ENCODE peak calls at places on chromosomes 3 and 15, in seven cellular contexts. One of them, this sample, is unnamed.

GRCh38 chr3:61371123-61371522 is 119.9 kb upstream of the FHIT start:
- DNase-seq in activated T-helper 9 cell treated with anti-CD3 and anti-CD28 coated beads, Interleukin-2, amount 50 U/mL, for 16 hours: no peak
- DNase-seq in stimulated activated CD8-positive, alpha-beta memory T cell treated with anti-CD3 and anti-CD28 coated beads, Interleukin-15, amount 100 ng/mL, for 24 hours: no peak
- DNase-seq in endothelial cell: peak; percentile 22
- DNase-seq in head of caudate nucleus: no peak
- DNase-seq in stimulated activated CD4-positive, alpha-beta T cell treated with anti-CD3 and anti-CD28 coated beads, TNF-alpha, amount 100 ng/mL, for 4 hours: no peak
- DNase-seq in HFF-Myc: no peak
- DNase-seq in this sample: peak; percentile 9

GRCh38 chr3:14374444-14374883 is 27.9 kb upstream of the SLC6A6 start:
- DNase-seq in stimulated activated CD4-positive, alpha-beta T cell treated with anti-CD3 and anti-CD28 coated beads, TNF-alpha, amount 100 ng/mL, for 4 hours: no peak
- DNase-seq in HFF-Myc: no peak
- DNase-seq in stimulated activated CD8-positive, alpha-beta memory T cell treated with anti-CD3 and anti-CD28 coated beads, Interleukin-15, amount 100 ng/mL, for 24 hours: no peak
- DNase-seq in head of caudate nucleus: no peak
- DNase-seq in endothelial cell: no peak
- DNase-seq in activated T-helper 9 cell treated with anti-CD3 and anti-CD28 coated beads, Interleukin-2, amount 50 U/mL, for 16 hours: no peak
- DNase-seq in this sample: no peak

GRCh38 chr3:115655761-115656282 is 32.5 kb downstream of the GAP43 start:
- DNase-seq in stimulated activated CD4-positive, alpha-beta T cell treated with anti-CD3 and anti-CD28 coated beads, TNF-alpha, amount 100 ng/mL, for 4 hours: no peak
- DNase-seq in stimulated activated CD8-positive, alpha-beta memory T cell treated with anti-CD3 and anti-CD28 coated beads, Interleukin-15, amount 100 ng/mL, for 24 hours: no peak
- DNase-seq in endothelial cell: no peak
- DNase-seq in activated T-helper 9 cell treated with anti-CD3 and anti-CD28 coated beads, Interleukin-2, amount 50 U/mL, for 16 hours: no peak
- DNase-seq in HFF-Myc: no peak
- DNase-seq in head of caudate nucleus: no peak
- DNase-seq in this sample: no peak

GRCh38 chr3:140204271-140204984 is 269.4 kb downstream of the CLSTN2 start:
- DNase-seq in stimulated activated CD4-positive, alpha-beta T cell treated with anti-CD3 and anti-CD28 coated beads, TNF-alpha, amount 100 ng/mL, for 4 hours: no peak
- DNase-seq in HFF-Myc: no peak
- DNase-seq in endothelial cell: no peak
- DNase-seq in head of caudate nucleus: no peak
- DNase-seq in stimulated activated CD8-positive, alpha-beta memory T cell treated with anti-CD3 and anti-CD28 coated beads, Interleukin-15, amount 100 ng/mL, for 24 hours: no peak
- DNase-seq in activated T-helper 9 cell treated with anti-CD3 and anti-CD28 coated beads, Interleukin-2, amount 50 U/mL, for 16 hours: no peak
- DNase-seq in this sample: no peak

GRCh38 chr3:129404130-129404529 is 24.3 kb downstream of the EFCAB12 start:
- DNase-seq in HFF-Myc: no peak
- DNase-seq in stimulated activated CD4-positive, alpha-beta T cell treated with anti-CD3 and anti-CD28 coated beads, TNF-alpha, amount 100 ng/mL, for 4 hours: no peak
- DNase-seq in stimulated activated CD8-positive, alpha-beta memory T cell treated with anti-CD3 and anti-CD28 coated beads, Interleukin-15, amount 100 ng/mL, for 24 hours: no peak
- DNase-seq in endothelial cell: no peak
- DNase-seq in activated T-helper 9 cell treated with anti-CD3 and anti-CD28 coated beads, Interleukin-2, amount 50 U/mL, for 16 hours: no peak
- DNase-seq in head of caudate nucleus: no peak
- DNase-seq in this sample: no peak

GRCh38 chr3:141881702-141882101 is 5.3 kb downstream of the ATP1B3 start:
- DNase-seq in stimulated activated CD4-positive, alpha-beta T cell treated with anti-CD3 and anti-CD28 coated beads, TNF-alpha, amount 100 ng/mL, for 4 hours: no peak
- DNase-seq in stimulated activated CD8-positive, alpha-beta memory T cell treated with anti-CD3 and anti-CD28 coated beads, Interleukin-15, amount 100 ng/mL, for 24 hours: no peak
- DNase-seq in activated T-helper 9 cell treated with anti-CD3 and anti-CD28 coated beads, Interleukin-2, amount 50 U/mL, for 16 hours: no peak
- DNase-seq in HFF-Myc: no peak
- DNase-seq in head of caudate nucleus: no peak
- DNase-seq in endothelial cell: no peak
- DNase-seq in this sample: no peak

GRCh38 chr3:150913174-150913922 is 8.1 kb upstream of the MINDY4B start:
- DNase-seq in stimulated activated CD4-positive, alpha-beta T cell treated with anti-CD3 and anti-CD28 coated beads, TNF-alpha, amount 100 ng/mL, for 4 hours: no peak
- DNase-seq in endothelial cell: no peak
- DNase-seq in head of caudate nucleus: no peak
- DNase-seq in stimulated activated CD8-positive, alpha-beta memory T cell treated with anti-CD3 and anti-CD28 coated beads, Interleukin-15, amount 100 ng/mL, for 24 hours: no peak
- DNase-seq in HFF-Myc: no peak
- DNase-seq in activated T-helper 9 cell treated with anti-CD3 and anti-CD28 coated beads, Interleukin-2, amount 50 U/mL, for 16 hours: no peak
- DNase-seq in this sample: no peak

GRCh38 chr3:161409069-161409468 is 37.8 kb upstream of the SPTSSB start:
- DNase-seq in HFF-Myc: peak; percentile 41
- DNase-seq in stimulated activated CD8-positive, alpha-beta memory T cell treated with anti-CD3 and anti-CD28 coated beads, Interleukin-15, amount 100 ng/mL, for 24 hours: no peak
- DNase-seq in stimulated activated CD4-positive, alpha-beta T cell treated with anti-CD3 and anti-CD28 coated beads, TNF-alpha, amount 100 ng/mL, for 4 hours: no peak
- DNase-seq in activated T-helper 9 cell treated with anti-CD3 and anti-CD28 coated beads, Interleukin-2, amount 50 U/mL, for 16 hours: no peak
- DNase-seq in head of caudate nucleus: no peak
- DNase-seq in endothelial cell: peak; percentile 47
- DNase-seq in this sample: no peak

GRCh38 chr3:18135083-18135814 is 289.9 kb downstream of the SATB1 start:
- DNase-seq in HFF-Myc: no peak
- DNase-seq in stimulated activated CD4-positive, alpha-beta T cell treated with anti-CD3 and anti-CD28 coated beads, TNF-alpha, amount 100 ng/mL, for 4 hours: no peak
- DNase-seq in endothelial cell: no peak
- DNase-seq in activated T-helper 9 cell treated with anti-CD3 and anti-CD28 coated beads, Interleukin-2, amount 50 U/mL, for 16 hours: no peak
- DNase-seq in head of caudate nucleus: no peak
- DNase-seq in stimulated activated CD8-positive, alpha-beta memory T cell treated with anti-CD3 and anti-CD28 coated beads, Interleukin-15, amount 100 ng/mL, for 24 hours: no peak
- DNase-seq in this sample: no peak

GRCh38 chr3:150603888-150604319 is 783 bp downstream of the SELENOT start:
- DNase-seq in endothelial cell: no peak
- DNase-seq in head of caudate nucleus: peak; percentile 12
- DNase-seq in HFF-Myc: no peak
- DNase-seq in stimulated activated CD8-positive, alpha-beta memory T cell treated with anti-CD3 and anti-CD28 coated beads, Interleukin-15, amount 100 ng/mL, for 24 hours: no peak
- DNase-seq in stimulated activated CD4-positive, alpha-beta T cell treated with anti-CD3 and anti-CD28 coated beads, TNF-alpha, amount 100 ng/mL, for 4 hours: no peak
- DNase-seq in activated T-helper 9 cell treated with anti-CD3 and anti-CD28 coated beads, Interleukin-2, amount 50 U/mL, for 16 hours: no peak
- DNase-seq in this sample: no peak

GRCh38 chr3:47283596-47284364 is 1.0 kb downstream of the KLHL18 start:
- DNase-seq in head of caudate nucleus: no peak
- DNase-seq in stimulated activated CD8-positive, alpha-beta memory T cell treated with anti-CD3 and anti-CD28 coated beads, Interleukin-15, amount 100 ng/mL, for 24 hours: no peak
- DNase-seq in activated T-helper 9 cell treated with anti-CD3 and anti-CD28 coated beads, Interleukin-2, amount 50 U/mL, for 16 hours: no peak
- DNase-seq in HFF-Myc: no peak
- DNase-seq in endothelial cell: no peak
- DNase-seq in stimulated activated CD4-positive, alpha-beta T cell treated with anti-CD3 and anti-CD28 coated beads, TNF-alpha, amount 100 ng/mL, for 4 hours: no peak
- DNase-seq in this sample: no peak

GRCh38 chr3:39438880-39439279 is 28.6 kb upstream of the MOBP start:
- DNase-seq in head of caudate nucleus: no peak
- DNase-seq in endothelial cell: no peak
- DNase-seq in stimulated activated CD4-positive, alpha-beta T cell treated with anti-CD3 and anti-CD28 coated beads, TNF-alpha, amount 100 ng/mL, for 4 hours: no peak
- DNase-seq in HFF-Myc: no peak
- DNase-seq in activated T-helper 9 cell treated with anti-CD3 and anti-CD28 coated beads, Interleukin-2, amount 50 U/mL, for 16 hours: no peak
- DNase-seq in stimulated activated CD8-positive, alpha-beta memory T cell treated with anti-CD3 and anti-CD28 coated beads, Interleukin-15, amount 100 ng/mL, for 24 hours: no peak
- DNase-seq in this sample: no peak

GRCh38 chr3:2921903-2922302 is 188.3 kb downstream of the IL5RA start:
- DNase-seq in head of caudate nucleus: no peak
- DNase-seq in stimulated activated CD4-positive, alpha-beta T cell treated with anti-CD3 and anti-CD28 coated beads, TNF-alpha, amount 100 ng/mL, for 4 hours: no peak
- DNase-seq in HFF-Myc: no peak
- DNase-seq in stimulated activated CD8-positive, alpha-beta memory T cell treated with anti-CD3 and anti-CD28 coated beads, Interleukin-15, amount 100 ng/mL, for 24 hours: no peak
- DNase-seq in endothelial cell: no peak
- DNase-seq in activated T-helper 9 cell treated with anti-CD3 and anti-CD28 coated beads, Interleukin-2, amount 50 U/mL, for 16 hours: no peak
- DNase-seq in this sample: no peak

GRCh38 chr15:91472316-91472756 is 372.3 kb downstream of the SV2B start:
- DNase-seq in stimulated activated CD8-positive, alpha-beta memory T cell treated with anti-CD3 and anti-CD28 coated beads, Interleukin-15, amount 100 ng/mL, for 24 hours: no peak
- DNase-seq in stimulated activated CD4-positive, alpha-beta T cell treated with anti-CD3 and anti-CD28 coated beads, TNF-alpha, amount 100 ng/mL, for 4 hours: no peak
- DNase-seq in HFF-Myc: no peak
- DNase-seq in head of caudate nucleus: no peak
- DNase-seq in endothelial cell: no peak
- DNase-seq in activated T-helper 9 cell treated with anti-CD3 and anti-CD28 coated beads, Interleukin-2, amount 50 U/mL, for 16 hours: no peak
- DNase-seq in this sample: no peak

GRCh38 chr3:16325850-16326249 is 60.8 kb downstream of the OXNAD1 start:
- DNase-seq in endothelial cell: no peak
- DNase-seq in stimulated activated CD8-positive, alpha-beta memory T cell treated with anti-CD3 and anti-CD28 coated beads, Interleukin-15, amount 100 ng/mL, for 24 hours: no peak
- DNase-seq in head of caudate nucleus: no peak
- DNase-seq in stimulated activated CD4-positive, alpha-beta T cell treated with anti-CD3 and anti-CD28 coated beads, TNF-alpha, amount 100 ng/mL, for 4 hours: no peak
- DNase-seq in HFF-Myc: no peak
- DNase-seq in activated T-helper 9 cell treated with anti-CD3 and anti-CD28 coated beads, Interleukin-2, amount 50 U/mL, for 16 hours: no peak
- DNase-seq in this sample: no peak

GRCh38 chr3:142563491-142563997 is 15.0 kb downstream of the ATR start:
- DNase-seq in stimulated activated CD8-positive, alpha-beta memory T cell treated with anti-CD3 and anti-CD28 coated beads, Interleukin-15, amount 100 ng/mL, for 24 hours: no peak
- DNase-seq in endothelial cell: no peak
- DNase-seq in activated T-helper 9 cell treated with anti-CD3 and anti-CD28 coated beads, Interleukin-2, amount 50 U/mL, for 16 hours: no peak
- DNase-seq in head of caudate nucleus: no peak
- DNase-seq in stimulated activated CD4-positive, alpha-beta T cell treated with anti-CD3 and anti-CD28 coated beads, TNF-alpha, amount 100 ng/mL, for 4 hours: no peak
- DNase-seq in HFF-Myc: no peak
- DNase-seq in this sample: no peak

GRCh38 chr3:53680026-53680425 is 166.2 kb downstream of the CHDH start:
- DNase-seq in stimulated activated CD8-positive, alpha-beta memory T cell treated with anti-CD3 and anti-CD28 coated beads, Interleukin-15, amount 100 ng/mL, for 24 hours: no peak
- DNase-seq in endothelial cell: no peak
- DNase-seq in head of caudate nucleus: no peak
- DNase-seq in activated T-helper 9 cell treated with anti-CD3 and anti-CD28 coated beads, Interleukin-2, amount 50 U/mL, for 16 hours: no peak
- DNase-seq in stimulated activated CD4-positive, alpha-beta T cell treated with anti-CD3 and anti-CD28 coated beads, TNF-alpha, amount 100 ng/mL, for 4 hours: no peak
- DNase-seq in HFF-Myc: no peak
- DNase-seq in this sample: no peak

GRCh38 chr3:41684802-41685740 is 276.8 kb downstream of the ULK4 start:
- DNase-seq in endothelial cell: no peak
- DNase-seq in head of caudate nucleus: no peak
- DNase-seq in stimulated activated CD4-positive, alpha-beta T cell treated with anti-CD3 and anti-CD28 coated beads, TNF-alpha, amount 100 ng/mL, for 4 hours: no peak
- DNase-seq in activated T-helper 9 cell treated with anti-CD3 and anti-CD28 coated beads, Interleukin-2, amount 50 U/mL, for 16 hours: no peak
- DNase-seq in stimulated activated CD8-positive, alpha-beta memory T cell treated with anti-CD3 and anti-CD28 coated beads, Interleukin-15, amount 100 ng/mL, for 24 hours: no peak
- DNase-seq in HFF-Myc: no peak
- DNase-seq in this sample: no peak

GRCh38 chr3:127836004-127836882 is 13.9 kb upstream of the MGLL start:
- DNase-seq in head of caudate nucleus: no peak
- DNase-seq in endothelial cell: no peak
- DNase-seq in activated T-helper 9 cell treated with anti-CD3 and anti-CD28 coated beads, Interleukin-2, amount 50 U/mL, for 16 hours: no peak
- DNase-seq in stimulated activated CD8-positive, alpha-beta memory T cell treated with anti-CD3 and anti-CD28 coated beads, Interleukin-15, amount 100 ng/mL, for 24 hours: no peak
- DNase-seq in stimulated activated CD4-positive, alpha-beta T cell treated with anti-CD3 and anti-CD28 coated beads, TNF-alpha, amount 100 ng/mL, for 4 hours: no peak
- DNase-seq in HFF-Myc: no peak
- DNase-seq in this sample: peak; percentile 67

GRCh38 chr15:22895465-22896190 is 57.2 kb downstream of the NIPA2 start:
- DNase-seq in stimulated activated CD8-positive, alpha-beta memory T cell treated with anti-CD3 and anti-CD28 coated beads, Interleukin-15, amount 100 ng/mL, for 24 hours: no peak
- DNase-seq in HFF-Myc: no peak
- DNase-seq in head of caudate nucleus: no peak
- DNase-seq in endothelial cell: no peak
- DNase-seq in stimulated activated CD4-positive, alpha-beta T cell treated with anti-CD3 and anti-CD28 coated beads, TNF-alpha, amount 100 ng/mL, for 4 hours: no peak
- DNase-seq in activated T-helper 9 cell treated with anti-CD3 and anti-CD28 coated beads, Interleukin-2, amount 50 U/mL, for 16 hours: no peak
- DNase-seq in this sample: no peak

GRCh38 chr3:197408177-197408957 is 110.0 kb upstream of the DLG1 start:
- DNase-seq in endothelial cell: no peak
- DNase-seq in stimulated activated CD4-positive, alpha-beta T cell treated with anti-CD3 and anti-CD28 coated beads, TNF-alpha, amount 100 ng/mL, for 4 hours: no peak
- DNase-seq in HFF-Myc: no peak
- DNase-seq in activated T-helper 9 cell treated with anti-CD3 and anti-CD28 coated beads, Interleukin-2, amount 50 U/mL, for 16 hours: no peak
- DNase-seq in head of caudate nucleus: no peak
- DNase-seq in stimulated activated CD8-positive, alpha-beta memory T cell treated with anti-CD3 and anti-CD28 coated beads, Interleukin-15, amount 100 ng/mL, for 24 hours: no peak
- DNase-seq in this sample: no peak

This sample was measured in GM19239.